ENCODE peak calls at places on chromosomes 3 and 15, in nine cellular contexts. P is hepatocyte, T is HL-60, E is neural progenitor cell, F is HCT116, U is breast epithelium, H is brain microvascular endothelial cell, S is heart left ventricle, Y is A549. Q is an unnamed sample.

GRCh38 chr3:197076446-197076845 is 46.8 kb upstream of the MELTF start:
- DNase-seq in Y (no peak), E (no peak), P (no peak), U (no peak), T (no peak), F (no peak), S (no peak), H (no peak), Q (no peak)

GRCh38 chr3:117003501-117003900 is 293.9 kb downstream of the TUSC7 start:
- DNase-seq in P (no peak), E (no peak), F (no peak), U (no peak), S (no peak), Y (no peak), H (no peak), T (no peak), Q (no peak)

GRCh38 chr3:69665026-69665739 is 74.1 kb upstream of the MITF start:
- DNase-seq in F (no peak), S (peak), U (no peak), H (peak), P (peak), E (no peak), T (no peak), Y (peak), Q (no peak)

GRCh38 chr3:20235796-20236195 is 49.8 kb upstream of the SGO1 start:
- DNase-seq in Y (no peak), F (no peak), S (no peak), H (no peak), E (no peak), P (no peak), T (no peak), U (no peak), Q (no peak)

GRCh38 chr3:31565288-31565687 is 32.6 kb downstream of the STT3B start:
- DNase-seq in U (no peak), E (no peak), P (no peak), Y (no peak), H (no peak), F (no peak), S (no peak), T (no peak), Q (no peak)

GRCh38 chr3:186217820-186218164 is 108.9 kb upstream of the ETV5 start:
- DNase-seq in U (no peak), Y (no peak), H (no peak), P (no peak), E (no peak), T (no peak), F (no peak), S (no peak), Q (no peak)

GRCh38 chr15:67945951-67946700 is 106.3 kb upstream of the RNU6-1 start:
- DNase-seq in T (no peak), Y (no peak), P (peak), U (peak), E (peak), H (peak), S (no peak), F (no peak), Q (no peak)

GRCh38 chr15:74229686-74230085 is 6.4 kb upstream of the CCDC33 start:
- DNase-seq in U (no peak), T (no peak), F (no peak), Y (no peak), E (no peak), H (no peak), S (no peak), P (no peak), Q (no peak)

GRCh38 chr15:51255533-51255932 is 82.9 kb downstream of the CYP19A1 start:
- DNase-seq in H (no peak), P (no peak), S (no peak), E (no peak), F (no peak), U (no peak), T (no peak), Y (no peak), Q (no peak)

GRCh38 chr3:136937886-136938285 is 19.9 kb upstream of the IL20RB start:
- DNase-seq in T (no peak), E (no peak), S (no peak), U (no peak), Y (no peak), H (no peak), P (no peak), F (no peak), Q (no peak)

GRCh38 chr3:61583890-61584289 is 22.5 kb downstream of the PTPRG start:
- DNase-seq in Y (no peak), T (no peak), H (no peak), S (no peak), P (no peak), F (no peak), E (no peak), U (no peak), Q (no peak)

GRCh38 chr15:88649286-88649733 is 10.5 kb downstream of the ISG20 start:
- DNase-seq in H (peak), F (peak), S (peak), E (no peak), P (no peak), Y (no peak), T (no peak), U (peak), Q (no peak)

DNA sequence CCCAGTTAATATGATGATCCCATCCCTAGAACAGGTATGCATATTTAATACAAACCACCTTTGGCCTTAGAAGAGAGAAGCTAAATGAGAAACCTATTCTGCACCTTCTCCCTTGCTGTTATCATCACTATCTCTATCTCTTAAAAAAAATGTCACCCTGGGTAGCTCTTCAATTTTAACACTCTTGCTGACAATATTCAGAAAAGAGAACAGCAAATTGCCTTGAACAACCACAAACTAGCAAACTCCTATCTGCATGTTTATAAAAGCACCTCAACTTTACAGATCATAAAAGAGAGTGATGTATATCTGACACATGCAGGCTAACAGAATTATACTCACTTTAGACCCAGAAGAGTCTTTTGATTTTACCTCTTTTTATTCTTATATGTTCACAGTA is 7.4 kb downstream of the TOP2B start:
- DNase-seq in H (no peak), P (no peak), F (no peak), Y (no peak), S (no peak), T (no peak), U (no peak), E (no peak), Q (no peak)
- H3K4me3 ChIP-seq in H (no peak), P (no peak), F (no peak), Y (no peak), S (no peak), T (no peak), U (no peak), E (no peak), Q (no peak)

GRCh38 chr3:38158472-38158871 is 6.9 kb upstream of the OXSR1 start:
- DNase-seq in H (no peak), F (no peak), T (no peak), U (no peak), P (no peak), Y (no peak), E (no peak), S (no peak), Q (no peak)

GRCh38 chr3:38165722-38166387 is 518 bp downstream of the OXSR1 start:
- DNase-seq in P (peak), Y (peak), S (peak), T (peak), F (no peak), E (no peak), U (peak), H (peak), Q (peak)

GRCh38 chr3:38164966-38165721 is at the start of gene OXSR1:
- DNase-seq in Y (peak), H (peak), S (peak), T (peak), F (peak), E (peak), U (peak), P (peak), Q (peak)

GRCh38 chr3:38164136-38164965 is 986 bp upstream of the OXSR1 start:
- DNase-seq in U (no peak), F (no peak), P (no peak), E (no peak), H (no peak), S (no peak), Y (no peak), T (no peak), Q (no peak)

DNA sequence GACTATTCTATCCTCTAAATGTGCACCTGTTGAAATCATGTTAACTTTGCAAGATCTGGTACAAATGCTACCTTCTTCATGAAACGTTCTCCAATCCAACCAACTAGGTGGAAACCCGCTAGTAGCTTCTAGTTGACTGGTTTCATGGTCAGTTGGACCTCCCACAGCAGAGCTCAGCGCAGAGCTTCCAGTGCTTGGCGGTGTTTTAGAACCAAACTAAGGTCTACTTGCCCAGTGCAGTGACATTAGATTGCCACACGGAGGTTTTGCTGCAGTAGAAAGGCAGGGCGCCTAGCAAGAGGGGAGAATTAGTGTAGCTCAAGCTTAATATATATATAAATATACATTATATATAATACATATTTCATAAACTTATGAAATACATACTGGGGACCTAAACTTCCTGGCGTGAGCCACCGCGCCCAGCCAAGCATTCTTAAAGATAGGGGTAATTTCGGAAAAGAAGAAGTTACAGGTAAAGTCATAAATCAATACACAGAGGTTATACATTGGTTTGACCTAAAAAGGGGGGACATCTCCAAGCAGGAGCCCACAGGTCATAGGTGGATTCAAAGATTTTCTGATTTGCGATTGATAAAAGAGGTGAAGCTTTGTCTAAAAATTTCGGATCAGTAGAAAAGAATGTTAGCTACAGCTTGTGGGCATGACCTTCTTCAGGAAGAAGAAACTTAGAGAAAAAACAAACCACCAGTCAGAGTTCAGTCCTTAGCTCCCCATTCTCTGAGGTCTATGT is 2.0 kb upstream of the OXSR1 start:
- DNase-seq in T (peak), P (peak), H (no peak), S (no peak), F (no peak), U (no peak), E (peak), Y (peak), Q (no peak)
- TF ChIP-seq CTCF in T (peak), P (peak), H (peak), S (no peak), F (peak), U (no peak), E (peak), Y (no peak), Q (no peak)

GRCh38 chr15:36878745-36879262 is 221.5 kb downstream of the MEIS2 start:
- DNase-seq in H (no peak), Y (no peak), T (no peak), E (peak), P (no peak), F (no peak), S (no peak), U (no peak), Q (no peak)

GRCh38 chr15:36880226-36880912 is 220.0 kb downstream of the MEIS2 start:
- DNase-seq in U (no peak), E (peak), Y (no peak), T (no peak), H (no peak), F (no peak), S (no peak), P (no peak), Q (no peak)

GRCh38 chr15:36882487-36883108 is 217.8 kb downstream of the MEIS2 start:
- DNase-seq in H (no peak), E (peak), U (no peak), S (no peak), F (no peak), P (no peak), T (no peak), Y (no peak), Q (no peak)

GRCh38 chr15:36879568-36880225 is 220.7 kb downstream of the MEIS2 start:
- DNase-seq in P (no peak), F (no peak), S (no peak), Y (no peak), H (no peak), T (no peak), E (peak), U (no peak), Q (no peak)

GRCh38 chr15:36880913-36881290 is 219.4 kb downstream of the MEIS2 start:
- DNase-seq in S (no peak), Y (no peak), P (no peak), T (no peak), F (no peak), E (no peak), U (no peak), H (no peak), Q (no peak)
- H3K4me3 ChIP-seq in S (no peak), Y (no peak), P (no peak), T (no peak), F (no peak), E (peak), U (no peak), H (no peak), Q (no peak)

DNA sequence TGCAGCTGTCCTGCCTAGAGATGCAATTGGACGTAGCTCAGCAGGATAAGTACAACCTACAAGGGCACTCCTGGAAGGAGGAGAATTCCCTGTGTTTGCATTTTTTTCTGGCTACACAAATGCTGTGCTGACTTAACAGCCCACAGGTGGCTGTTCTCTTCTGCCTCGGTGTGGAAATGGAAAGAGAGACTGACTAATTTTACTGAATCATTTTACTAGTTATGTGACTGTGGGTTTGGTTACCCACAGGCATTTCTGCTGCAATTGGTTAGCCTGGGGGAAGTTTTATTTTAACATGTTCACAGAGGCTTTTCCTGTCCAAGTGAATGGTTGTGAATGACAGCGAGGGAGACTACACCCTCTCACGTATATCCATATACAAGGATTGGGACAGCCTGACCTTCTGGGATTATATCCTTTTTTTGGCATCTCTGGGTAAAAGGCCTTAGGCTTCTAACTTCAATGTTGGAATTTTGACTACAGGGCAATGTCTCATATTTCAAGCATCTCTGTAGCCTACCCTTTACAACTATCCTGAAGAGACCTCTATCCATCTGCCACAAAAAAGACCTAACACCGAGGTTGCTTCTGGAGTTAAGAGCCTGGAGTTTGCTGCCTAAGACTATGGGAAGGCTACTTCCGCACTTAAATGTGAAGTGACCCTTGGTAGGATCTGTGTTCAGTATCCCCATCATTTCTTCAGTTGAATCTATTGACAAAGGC is 67.2 kb upstream of the TP63 start:
- DNase-seq in S (no peak), P (peak), F (no peak), Y (no peak), U (no peak), H (peak), T (no peak), E (no peak), Q (no peak)
- TF ChIP-seq CTCF in S (no peak), P (no peak), F (no peak), Y (no peak), U (no peak), H (no peak), T (no peak), E (no peak), Q (no peak)